ENCODE peak calls at places on chromosome 6, in five cellular contexts. I, P, Y, O and U are unnamed samples.

GRCh38 chr6:7677229-7677628 is 48.7 kb upstream of the BMP6 start:
- DNase-seq in I (no peak), O (no peak), Y (no peak), P (no peak), U (no peak)

GRCh38 chr6:2760882-2761842 is 4.0 kb upstream of the WRNIP1 start:
- DNase-seq in O (peak; percentile 24), I (no peak), P (no peak), Y (no peak), U (no peak)

GRCh38 chr6:170165501-170166117 is 125.3 kb downstream of the DLL1 start:
- DNase-seq in P (no peak), Y (peak; percentile 75), O (no peak), I (no peak), U (no peak)

GRCh38 chr6:151497935-151498726 is 4.3 kb downstream of the CCDC170 start:
- DNase-seq in O (peak; percentile 28), I (peak; percentile 30), P (peak; percentile 20), Y (no peak), U (no peak)

GRCh38 chr6:12608016-12608860 is 108.3 kb upstream of the PHACTR1 start:
- DNase-seq in P (peak; percentile 31), Y (no peak), I (no peak), O (peak; percentile 83), U (peak; percentile 28)

GRCh38 chr6:130742282-130742681 is 84.9 kb upstream of the SMLR1 start:
- DNase-seq in Y (no peak), I (no peak), O (no peak), P (peak; percentile 11), U (peak; percentile 3)

GRCh38 chr6:168666170-168666569 is 225.2 kb downstream of the SMOC2 start:
- DNase-seq in I (no peak), P (no peak), O (no peak), Y (no peak), U (no peak)

GRCh38 chr6:15628499-15629131 is 34.2 kb downstream of the DTNBP1 start:
- DNase-seq in Y (no peak), O (no peak), P (peak; percentile 67), I (peak; percentile 88), U (peak; percentile 82)

GRCh38 chr6:79030511-79030910 is 47.5 kb downstream of the PHIP start:
- DNase-seq in O (no peak), P (no peak), Y (no peak), I (no peak), U (no peak)

GRCh38 chr6:47343631-47344421 is 34.1 kb upstream of the TNFRSF21 start:
- DNase-seq in Y (no peak), O (no peak), P (no peak), I (no peak), U (no peak)

GRCh38 chr6:46773201-46773855 is 19.9 kb upstream of the MEP1A start:
- DNase-seq in O (no peak), P (no peak), I (no peak), Y (no peak), U (no peak)

GRCh38 chr6:134550604-134551003 is 232.7 kb upstream of the SGK1 start:
- DNase-seq in I (peak; percentile 64), Y (no peak), O (no peak), P (peak; percentile 91), U (peak; percentile 67)

GRCh38 chr6:46353450-46353998 is 137.7 kb downstream of the RCAN2 start:
- DNase-seq in I (no peak), O (no peak), P (no peak), Y (no peak), U (no peak)

GRCh38 chr6:39678914-39679313 is 46.3 kb downstream of the KIF6 start:
- DNase-seq in P (no peak), O (no peak), I (no peak), Y (no peak), U (no peak)

GRCh38 chr6:106546322-106547052 is 82.8 kb downstream of the RTN4IP1 start:
- DNase-seq in Y (no peak), O (no peak), P (peak; percentile 73), I (peak; percentile 95), U (peak; percentile 87)

GRCh38 chr6:105733556-105734162 is 330.8 kb upstream of the PREP start:
- DNase-seq in I (peak; percentile 67), P (peak; percentile 50), O (peak; percentile 61), Y (no peak), U (peak; percentile 58)

GRCh38 chr6:128244751-128245405 is 275.5 kb downstream of the PTPRK start:
- DNase-seq in I (no peak), P (peak; percentile 17), Y (no peak), O (no peak), U (peak; percentile 38)

GRCh38 chr6:22709804-22710203 is 140.4 kb downstream of the HDGFL1 start:
- DNase-seq in O (no peak), P (no peak), I (peak; percentile 11), Y (no peak), U (no peak)

GRCh38 chr6:36829919-36830544 is 9.2 kb downstream of the CPNE5 start:
- DNase-seq in Y (no peak), O (no peak), I (peak; percentile 52), P (peak; percentile 91), U (peak; percentile 63)

GRCh38 chr6:21188505-21189223 is 404.9 kb upstream of the SOX4 start:
- DNase-seq in P (no peak), Y (no peak), I (no peak), O (peak; percentile 71), U (peak; percentile 16)

GRCh38 chr6:143099647-143100046 is 39.0 kb downstream of the AIG1 start:
- DNase-seq in P (no peak), O (no peak), Y (no peak), I (no peak), U (no peak)

GRCh38 chr6:121504227-121504626 is 68.8 kb downstream of the GJA1 start:
- DNase-seq in P (peak; percentile 81), I (peak; percentile 89), Y (no peak), O (no peak), U (peak; percentile 87)

GRCh38 chr6:25476126-25476525 is 175.9 kb upstream of the SCGN start:
- DNase-seq in P (peak; percentile 51), I (peak; percentile 46), Y (no peak), O (no peak), U (peak; percentile 22)

GRCh38 chr6:15417811-15418210 is 171.9 kb downstream of the JARID2 start:
- DNase-seq in I (peak; percentile 65), O (no peak), Y (no peak), P (no peak), U (peak; percentile 90)

GRCh38 chr6:168885196-168885595 is 368.4 kb downstream of the THBS2 start:
- DNase-seq in I (no peak), O (no peak), P (no peak), Y (no peak), U (no peak)

GRCh38 chr6:156919819-156920379 is 142.7 kb downstream of the ARID1B start:
- DNase-seq in P (no peak), I (no peak), O (no peak), Y (no peak), U (no peak)

GRCh38 chr6:97778290-97779038 is 495.4 kb upstream of the MMS22L start:
- DNase-seq in P (no peak), Y (no peak), O (no peak), I (no peak), U (no peak)

GRCh38 chr6:99080191-99080590 is 132.4 kb upstream of the FBXL4 start:
- DNase-seq in P (no peak), O (no peak), I (no peak), Y (no peak), U (no peak)

DNA sequence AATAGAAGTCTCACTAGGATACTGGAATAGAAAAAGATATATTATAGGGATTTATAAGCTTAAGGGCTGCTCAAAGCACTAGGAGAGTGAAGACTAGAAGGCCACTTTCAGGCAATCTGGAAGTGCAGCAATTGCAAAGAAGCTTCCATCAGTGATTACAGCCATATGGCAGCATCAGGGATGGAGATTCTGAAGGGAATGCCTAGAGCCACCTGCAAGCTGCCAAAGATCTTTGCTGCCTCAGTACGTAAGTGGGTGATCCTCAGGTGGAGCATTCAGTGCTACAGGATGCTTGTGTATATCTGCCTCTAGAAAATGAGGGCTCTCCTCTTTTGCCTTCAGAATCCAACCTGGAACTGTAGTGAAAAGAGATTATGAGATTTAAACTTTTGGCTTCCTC is 796.3 kb upstream of the EPHA7 start:
- DNase-seq in P (no peak), O (no peak), Y (no peak), I (no peak), U (no peak)
- TF ChIP-seq CTCF in P (no peak), O (no peak), Y (no peak), I (no peak), U (no peak)

DNA sequence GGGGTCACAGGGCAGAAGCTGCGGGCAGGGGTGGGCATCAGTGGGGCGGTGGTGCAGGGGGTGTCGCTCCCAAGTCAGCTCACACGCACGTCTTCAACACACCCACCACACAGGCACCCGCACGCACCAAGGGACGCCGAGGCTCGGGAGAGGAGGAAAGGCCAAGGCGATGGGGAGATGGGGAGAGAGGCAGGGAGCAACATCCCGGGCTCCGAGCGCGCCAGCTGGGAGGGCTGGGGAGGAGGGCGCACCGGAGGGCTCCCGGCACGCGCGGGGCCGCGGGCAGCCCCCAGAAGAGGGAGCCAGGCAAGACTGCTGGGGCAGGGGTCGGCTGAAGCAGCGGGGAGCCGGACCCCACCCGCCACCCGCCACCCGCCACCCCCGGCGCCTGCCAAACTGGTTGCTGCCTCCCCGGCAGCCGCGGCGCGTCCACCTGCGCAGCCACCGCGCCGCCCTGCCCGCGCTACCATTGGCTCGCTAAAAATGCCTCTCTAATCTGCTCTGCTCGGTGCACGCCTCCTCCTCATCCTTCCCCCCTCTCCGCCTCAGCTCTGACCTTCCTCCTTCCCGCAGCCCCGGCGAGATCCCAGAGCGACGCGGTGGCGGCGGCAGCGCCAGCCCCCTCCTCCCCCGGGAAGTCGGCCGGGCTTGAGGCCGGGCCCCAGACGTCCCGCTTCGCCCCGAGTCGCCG is at the start of gene PACSIN1:
- DNase-seq in Y (no peak), I (no peak), O (no peak), P (no peak), U (no peak)
- H3K4me3 ChIP-seq in Y (no peak within 1 kb of the TSS), I (no peak within 1 kb of the TSS), O (peak within 1 kb of the TSS; percentile 9), P (peak within 1 kb of the TSS; percentile 17), U (no peak within 1 kb of the TSS)

DNA sequence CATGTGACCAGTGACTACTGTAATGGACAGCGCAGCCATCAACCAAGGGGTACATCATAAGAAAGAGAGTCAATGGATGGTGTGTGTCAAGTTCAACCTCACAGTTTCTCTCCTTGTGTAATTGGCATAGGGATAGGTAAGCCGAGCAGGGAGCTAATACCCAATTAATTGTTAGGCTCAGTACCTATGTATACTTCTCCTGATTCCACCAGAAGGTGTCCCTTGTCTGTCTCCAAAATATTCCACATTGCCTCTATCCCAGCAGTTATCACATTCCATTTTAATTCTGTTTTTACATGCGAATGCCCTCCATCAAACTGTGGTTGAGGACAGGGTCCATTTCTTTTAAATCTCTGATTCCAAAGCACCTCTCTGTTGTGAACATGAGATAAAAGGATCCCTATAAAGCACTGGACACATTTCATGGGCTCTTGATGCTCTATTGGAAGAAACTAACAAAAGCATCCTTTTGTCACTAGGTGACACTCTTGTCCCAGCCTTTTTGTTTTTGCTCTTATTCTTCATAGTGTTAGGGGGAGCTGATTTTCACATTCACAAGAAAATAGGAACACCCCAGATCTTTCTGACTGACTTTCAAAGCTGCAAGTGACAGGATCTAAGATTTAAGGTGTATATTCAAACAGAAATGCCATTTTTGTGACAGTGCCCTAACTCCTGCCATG is 38.9 kb downstream of the FBXO9 start:
- DNase-seq in P (peak; percentile 9), I (peak; percentile 14), Y (no peak), O (no peak), U (peak; percentile 19)
- TF ChIP-seq CTCF in P (no peak), I (peak; percentile 17), Y (peak; percentile 6), O (no peak), U (peak; percentile 13)

DNA sequence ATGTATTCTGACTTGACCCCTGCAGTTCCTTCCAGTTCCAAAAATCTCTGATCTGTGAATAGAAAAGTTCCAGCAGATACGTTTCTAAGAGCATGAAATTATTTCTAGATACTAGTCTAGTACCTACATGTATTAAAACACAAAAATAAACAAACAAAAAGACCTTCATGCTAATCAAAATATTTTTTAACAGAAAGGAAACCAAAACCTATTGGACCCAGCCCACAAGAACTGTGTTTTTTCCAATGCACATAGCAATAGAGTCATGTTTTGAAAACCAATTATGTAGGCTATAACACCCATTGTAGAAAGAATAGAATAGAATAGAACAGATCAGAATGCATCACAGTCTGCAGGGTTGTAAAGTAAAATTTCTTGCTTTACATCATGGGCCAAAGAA is 158.6 kb upstream of the TNFAIP3 start:
- DNase-seq in P (no peak), I (no peak), Y (no peak), O (no peak), U (no peak)
- H3K4me3 ChIP-seq in P (no peak overlapping the region), I (no peak overlapping the region), Y (no peak overlapping the region), O (peak overlapping the region; percentile 5), U (no peak overlapping the region)